ENCODE peak calls at places on chromosomes 3 and 15, in four cellular contexts. M is aorta; Q is activated CD4-positive, alpha-beta T cell treated with anti-CD3 and anti-CD28 coated beads for 4 hours; I is HFF-Myc. N is an unnamed sample.

GRCh38 chr15:81199031-81199779 is 2.5 kb downstream of the IL16 start:
- DNase-seq in Q (no peak), I (no peak), M (no peak), N (no peak)

GRCh38 chr3:10655131-10655530 is 149.7 kb upstream of the ATP2B2 start:
- DNase-seq in M (no peak), I (no peak), Q (no peak), N (no peak)

GRCh38 chr3:101676765-101677435 is at the start of gene ZBTB11:
- DNase-seq in M (peak; percentile 100), Q (peak; percentile 100), I (peak; percentile 100), N (no peak)

GRCh38 chr3:124707667-124708066 is 22.6 kb upstream of the UMPS start:
- DNase-seq in I (no peak), Q (no peak), M (no peak), N (no peak)

GRCh38 chr3:127458698-127459097 is 131.8 kb downstream of the TPRA1 start:
- DNase-seq in Q (no peak), M (peak; percentile 74), I (no peak), N (no peak)

GRCh38 chr3:29201609-29202008 is 79.3 kb upstream of the RBMS3 start:
- DNase-seq in Q (no peak), M (no peak), I (no peak), N (no peak)

GRCh38 chr3:179486806-179487205 is 35.5 kb upstream of the GNB4 start:
- DNase-seq in I (no peak), Q (no peak), M (no peak), N (no peak)

GRCh38 chr3:172153335-172153861 is 114.0 kb downstream of the FNDC3B start:
- DNase-seq in Q (peak; percentile 46), M (peak; percentile 95), I (peak; percentile 89), N (no peak)

GRCh38 chr3:110031975-110032374 is 694.6 kb upstream of the DPPA4 start:
- DNase-seq in M (no peak), I (no peak), Q (no peak), N (no peak)

GRCh38 chr3:149377408-149378111 is at the start of gene TM4SF1:
- DNase-seq in M (peak; percentile 85), I (no peak), Q (no peak), N (no peak)

GRCh38 chr15:60026555-60026954 is 22.4 kb downstream of the FOXB1 start:
- DNase-seq in Q (no peak), M (no peak), I (no peak), N (no peak)

GRCh38 chr3:54321515-54321914 is 199.2 kb downstream of the CACNA2D3 start:
- DNase-seq in M (no peak), I (no peak), Q (no peak), N (no peak)

GRCh38 chr3:61315874-61316273 is 64.6 kb upstream of the FHIT start:
- DNase-seq in Q (no peak), M (no peak), I (no peak), N (no peak)

GRCh38 chr3:123749716-123750115 is 134.4 kb downstream of the MYLK start:
- DNase-seq in I (no peak), M (no peak), Q (no peak), N (no peak)

GRCh38 chr3:63662500-63662899 is 10.0 kb downstream of the SNTN start:
- DNase-seq in M (no peak), Q (no peak), I (no peak), N (no peak)

GRCh38 chr3:186226466-186226865 is 117.6 kb upstream of the ETV5 start:
- DNase-seq in I (no peak), M (no peak), Q (no peak), N (no peak)

GRCh38 chr3:4581040-4581439 is 87.9 kb downstream of the ITPR1 start:
- DNase-seq in M (no peak), I (no peak), Q (no peak), N (no peak)

GRCh38 chr15:29324746-29325145 is 55.1 kb upstream of the NSMCE3 start:
- DNase-seq in I (no peak), M (no peak), Q (no peak), N (no peak)

GRCh38 chr15:66101715-66102395 is 151.7 kb downstream of the MEGF11 start:
- DNase-seq in Q (no peak), I (no peak), M (peak; percentile 12), N (no peak)

GRCh38 chr3:51282931-51283330 is 102.2 kb upstream of the MANF start:
- DNase-seq in Q (no peak), I (no peak), M (no peak), N (no peak)

N was measured in effector CD8-positive, alpha-beta T cell.